ENCODE peak calls at places on chromosome 12, in five cellular contexts. U is osteocyte; G is stimulated activated CD4-positive, alpha-beta T cell treated with anti-CD3 and anti-CD28 coated beads, Interleukin-1b, Interleukin-23, amount 100 ng/mL, for 1 hour; F is NCI-H1048; S is NCI-H2171. K is an unnamed sample.

GRCh38 chr12:127655691-127656090 is 611.3 kb upstream of the TMEM132C start:
- DNase-seq in U (no peak), G (no peak), F (no peak), S (no peak), K (no peak)

GRCh38 chr12:80213246-80213645 is 113.9 kb downstream of the OTOGL start:
- DNase-seq in U (no peak), G (no peak), F (no peak), S (no peak), K (peak)

GRCh38 chr12:96493101-96493500 is 3.7 kb downstream of the CFAP54 start:
- DNase-seq in U (peak), G (no peak), F (no peak), S (no peak), K (no peak)

GRCh38 chr12:94100254-94100653 is 48.1 kb upstream of the PLXNC1 start:
- DNase-seq in U (no peak), G (no peak), F (no peak), S (no peak), K (peak)

GRCh38 chr12:89212339-89212771 is 139.9 kb downstream of the DUSP6 start:
- DNase-seq in U (no peak), G (no peak), F (no peak), S (no peak), K (no peak)

GRCh38 chr12:102498471-102498870 is 18.1 kb upstream of the IGF1 start:
- DNase-seq in U (no peak), G (no peak), F (no peak), S (no peak), K (no peak)

GRCh38 chr12:47078733-47079364 is 572 bp upstream of the PCED1B start:
- DNase-seq in U (no peak), G (no peak), F (no peak), S (no peak), K (no peak)

GRCh38 chr12:128930591-128930990 is 77.3 kb downstream of the GLT1D1 start:
- DNase-seq in U (no peak), G (no peak), F (no peak), S (no peak), K (no peak)

GRCh38 chr12:122862110-122862634 is 26.9 kb downstream of the HIP1R start:
- DNase-seq in U (no peak), G (no peak), F (no peak), S (no peak), K (no peak)

GRCh38 chr12:6917491-6918231 is 3.3 kb downstream of the ENO2 start:
- DNase-seq in U (no peak), G (no peak), F (no peak), S (no peak), K (peak)

GRCh38 chr12:56029666-56030293 is 8.9 kb downstream of the IKZF4 start:
- DNase-seq in U (no peak), G (no peak), F (no peak), S (peak), K (peak)